ENCODE peak calls at places on chromosomes 12 and 14, in five cellular contexts. One of them, this sample, is unnamed.

GRCh38 chr12:94092516-94093241 is 55.7 kb upstream of the PLXNC1 start:
- DNase-seq in neuronal stem cell: no peak
- DNase-seq in ovary: no peak
- DNase-seq in naive thymus-derived CD4-positive, alpha-beta T cell: no peak
- DNase-seq in CD8-positive, alpha-beta memory T cell: no peak
- DNase-seq in this sample: peak; percentile 96

GRCh38 chr12:3231399-3231876 is 154.3 kb downstream of the TSPAN9 start:
- DNase-seq in neuronal stem cell: peak; percentile 48
- DNase-seq in ovary: peak; percentile 63
- DNase-seq in naive thymus-derived CD4-positive, alpha-beta T cell: no peak
- DNase-seq in CD8-positive, alpha-beta memory T cell: no peak
- DNase-seq in this sample: peak; percentile 48

GRCh38 chr12:111160350-111161142 is 208.3 kb downstream of the PHETA1 start:
- DNase-seq in neuronal stem cell: no peak
- DNase-seq in ovary: no peak
- DNase-seq in naive thymus-derived CD4-positive, alpha-beta T cell: no peak
- DNase-seq in CD8-positive, alpha-beta memory T cell: no peak
- DNase-seq in this sample: no peak

GRCh38 chr14:33515899-33516298 is 435.0 kb downstream of the EGLN3 start:
- DNase-seq in neuronal stem cell: no peak
- DNase-seq in ovary: no peak
- DNase-seq in naive thymus-derived CD4-positive, alpha-beta T cell: no peak
- DNase-seq in CD8-positive, alpha-beta memory T cell: no peak
- DNase-seq in this sample: no peak

GRCh38 chr14:68549966-68550705 is 242.7 kb downstream of the ZFP36L1 start:
- DNase-seq in neuronal stem cell: no peak
- DNase-seq in ovary: no peak
- DNase-seq in naive thymus-derived CD4-positive, alpha-beta T cell: no peak
- DNase-seq in CD8-positive, alpha-beta memory T cell: no peak
- DNase-seq in this sample: peak; percentile 53

GRCh38 chr12:49868952-49869815 is 26.3 kb upstream of the BCDIN3D start:
- DNase-seq in neuronal stem cell: no peak
- DNase-seq in ovary: peak; percentile 95
- DNase-seq in naive thymus-derived CD4-positive, alpha-beta T cell: no peak
- DNase-seq in CD8-positive, alpha-beta memory T cell: no peak
- DNase-seq in this sample: peak; percentile 100

GRCh38 chr12:96061864-96062453 is 26.6 kb upstream of the LTA4H start:
- DNase-seq in neuronal stem cell: peak; percentile 63
- DNase-seq in ovary: peak; percentile 72
- DNase-seq in naive thymus-derived CD4-positive, alpha-beta T cell: peak; percentile 67
- DNase-seq in CD8-positive, alpha-beta memory T cell: peak; percentile 54
- DNase-seq in this sample: peak; percentile 77

GRCh38 chr12:45494279-45494678 is 235.2 kb upstream of the ARID2 start:
- DNase-seq in neuronal stem cell: no peak
- DNase-seq in ovary: no peak
- DNase-seq in naive thymus-derived CD4-positive, alpha-beta T cell: no peak
- DNase-seq in CD8-positive, alpha-beta memory T cell: no peak
- DNase-seq in this sample: no peak

GRCh38 chr14:21840765-21841164 is 167.1 kb upstream of the OR4E1 start:
- DNase-seq in neuronal stem cell: no peak
- DNase-seq in ovary: no peak
- DNase-seq in naive thymus-derived CD4-positive, alpha-beta T cell: peak; percentile 39
- DNase-seq in CD8-positive, alpha-beta memory T cell: no peak
- DNase-seq in this sample: no peak

GRCh38 chr12:127383281-127383680 is 883.7 kb upstream of the TMEM132C start:
- DNase-seq in neuronal stem cell: no peak
- DNase-seq in ovary: no peak
- DNase-seq in naive thymus-derived CD4-positive, alpha-beta T cell: no peak
- DNase-seq in CD8-positive, alpha-beta memory T cell: no peak
- DNase-seq in this sample: no peak

GRCh38 chr12:91613223-91613779 is 430.7 kb upstream of the DCN start:
- DNase-seq in neuronal stem cell: no peak
- DNase-seq in ovary: no peak
- DNase-seq in naive thymus-derived CD4-positive, alpha-beta T cell: no peak
- DNase-seq in CD8-positive, alpha-beta memory T cell: no peak
- DNase-seq in this sample: no peak

GRCh38 chr12:93514853-93515252 is 47.5 kb downstream of the MRPL42 start:
- DNase-seq in neuronal stem cell: no peak
- DNase-seq in ovary: no peak
- DNase-seq in naive thymus-derived CD4-positive, alpha-beta T cell: no peak
- DNase-seq in CD8-positive, alpha-beta memory T cell: no peak
- DNase-seq in this sample: peak; percentile 52

GRCh38 chr14:32590157-32590556 is 261.1 kb downstream of the AKAP6 start:
- DNase-seq in neuronal stem cell: no peak
- DNase-seq in ovary: no peak
- DNase-seq in naive thymus-derived CD4-positive, alpha-beta T cell: no peak
- DNase-seq in CD8-positive, alpha-beta memory T cell: no peak
- DNase-seq in this sample: no peak

GRCh38 chr14:64147126-64147790 is 146.9 kb downstream of the ESR2 start:
- DNase-seq in neuronal stem cell: no peak
- DNase-seq in ovary: peak; percentile 55
- DNase-seq in naive thymus-derived CD4-positive, alpha-beta T cell: no peak
- DNase-seq in CD8-positive, alpha-beta memory T cell: no peak
- DNase-seq in this sample: peak; percentile 32

GRCh38 chr12:47868041-47868440 is 36.8 kb downstream of the VDR start:
- DNase-seq in neuronal stem cell: no peak
- DNase-seq in ovary: no peak
- DNase-seq in naive thymus-derived CD4-positive, alpha-beta T cell: no peak
- DNase-seq in CD8-positive, alpha-beta memory T cell: no peak
- DNase-seq in this sample: no peak

GRCh38 chr14:21723431-21724045 is 49.9 kb upstream of the OR4E1 start:
- DNase-seq in neuronal stem cell: peak; percentile 48
- DNase-seq in ovary: no peak
- DNase-seq in naive thymus-derived CD4-positive, alpha-beta T cell: peak; percentile 35
- DNase-seq in CD8-positive, alpha-beta memory T cell: peak; percentile 25
- DNase-seq in this sample: peak; percentile 81

GRCh38 chr14:21268612-21269251 is 510 bp downstream of the HNRNPC start:
- DNase-seq in neuronal stem cell: peak; percentile 32
- DNase-seq in ovary: no peak
- DNase-seq in naive thymus-derived CD4-positive, alpha-beta T cell: peak; percentile 52
- DNase-seq in CD8-positive, alpha-beta memory T cell: no peak
- DNase-seq in this sample: peak; percentile 78

GRCh38 chr12:62044450-62044849 is 215.8 kb upstream of the USP15 start:
- DNase-seq in neuronal stem cell: no peak
- DNase-seq in ovary: no peak
- DNase-seq in naive thymus-derived CD4-positive, alpha-beta T cell: no peak
- DNase-seq in CD8-positive, alpha-beta memory T cell: no peak
- DNase-seq in this sample: no peak

GRCh38 chr12:52615912-52616311 is 2.4 kb downstream of the KRT73 start:
- DNase-seq in neuronal stem cell: no peak
- DNase-seq in ovary: no peak
- DNase-seq in naive thymus-derived CD4-positive, alpha-beta T cell: no peak
- DNase-seq in CD8-positive, alpha-beta memory T cell: no peak
- DNase-seq in this sample: no peak

GRCh38 chr12:111748867-111749266 is 17.9 kb upstream of the ALDH2 start:
- DNase-seq in neuronal stem cell: no peak
- DNase-seq in ovary: no peak
- DNase-seq in naive thymus-derived CD4-positive, alpha-beta T cell: no peak
- DNase-seq in CD8-positive, alpha-beta memory T cell: no peak
- DNase-seq in this sample: no peak

GRCh38 chr12:69266045-69266635 is 26.8 kb downstream of the CPSF6 start:
- DNase-seq in neuronal stem cell: no peak
- DNase-seq in ovary: no peak
- DNase-seq in naive thymus-derived CD4-positive, alpha-beta T cell: no peak
- DNase-seq in CD8-positive, alpha-beta memory T cell: no peak
- DNase-seq in this sample: no peak

GRCh38 chr12:10771132-10771733 is 31.2 kb downstream of the TAS2R7 start:
- DNase-seq in neuronal stem cell: peak; percentile 4
- DNase-seq in ovary: no peak
- DNase-seq in naive thymus-derived CD4-positive, alpha-beta T cell: peak; percentile 29
- DNase-seq in CD8-positive, alpha-beta memory T cell: no peak
- DNase-seq in this sample: peak; percentile 64

GRCh38 chr14:27372771-27373170 is 774.9 kb upstream of the NOVA1 start:
- DNase-seq in neuronal stem cell: no peak
- DNase-seq in ovary: no peak
- DNase-seq in naive thymus-derived CD4-positive, alpha-beta T cell: no peak
- DNase-seq in CD8-positive, alpha-beta memory T cell: no peak
- DNase-seq in this sample: no peak

GRCh38 chr12:11767029-11767724 is 117.7 kb downstream of the ETV6 start:
- DNase-seq in neuronal stem cell: no peak
- DNase-seq in ovary: no peak
- DNase-seq in naive thymus-derived CD4-positive, alpha-beta T cell: no peak
- DNase-seq in CD8-positive, alpha-beta memory T cell: no peak
- DNase-seq in this sample: no peak

GRCh38 chr12:123107926-123108681 is 42.8 kb downstream of the PITPNM2 start:
- DNase-seq in neuronal stem cell: no peak
- DNase-seq in ovary: no peak
- DNase-seq in naive thymus-derived CD4-positive, alpha-beta T cell: no peak
- DNase-seq in CD8-positive, alpha-beta memory T cell: no peak
- DNase-seq in this sample: no peak

GRCh38 chr12:76137611-76138010 is 53.1 kb upstream of the NAP1L1 start:
- DNase-seq in neuronal stem cell: no peak
- DNase-seq in ovary: no peak
- DNase-seq in naive thymus-derived CD4-positive, alpha-beta T cell: no peak
- DNase-seq in CD8-positive, alpha-beta memory T cell: no peak
- DNase-seq in this sample: peak; percentile 57

GRCh38 chr12:25677180-25677937 is 124.3 kb upstream of the LMNTD1 start:
- DNase-seq in neuronal stem cell: no peak
- DNase-seq in ovary: no peak
- DNase-seq in naive thymus-derived CD4-positive, alpha-beta T cell: no peak
- DNase-seq in CD8-positive, alpha-beta memory T cell: no peak
- DNase-seq in this sample: peak; percentile 43

GRCh38 chr12:96989916-96990315 is 82.9 kb downstream of the NEDD1 start:
- DNase-seq in neuronal stem cell: peak; percentile 57
- DNase-seq in ovary: no peak
- DNase-seq in naive thymus-derived CD4-positive, alpha-beta T cell: no peak
- DNase-seq in CD8-positive, alpha-beta memory T cell: no peak
- DNase-seq in this sample: peak; percentile 6

DNA sequence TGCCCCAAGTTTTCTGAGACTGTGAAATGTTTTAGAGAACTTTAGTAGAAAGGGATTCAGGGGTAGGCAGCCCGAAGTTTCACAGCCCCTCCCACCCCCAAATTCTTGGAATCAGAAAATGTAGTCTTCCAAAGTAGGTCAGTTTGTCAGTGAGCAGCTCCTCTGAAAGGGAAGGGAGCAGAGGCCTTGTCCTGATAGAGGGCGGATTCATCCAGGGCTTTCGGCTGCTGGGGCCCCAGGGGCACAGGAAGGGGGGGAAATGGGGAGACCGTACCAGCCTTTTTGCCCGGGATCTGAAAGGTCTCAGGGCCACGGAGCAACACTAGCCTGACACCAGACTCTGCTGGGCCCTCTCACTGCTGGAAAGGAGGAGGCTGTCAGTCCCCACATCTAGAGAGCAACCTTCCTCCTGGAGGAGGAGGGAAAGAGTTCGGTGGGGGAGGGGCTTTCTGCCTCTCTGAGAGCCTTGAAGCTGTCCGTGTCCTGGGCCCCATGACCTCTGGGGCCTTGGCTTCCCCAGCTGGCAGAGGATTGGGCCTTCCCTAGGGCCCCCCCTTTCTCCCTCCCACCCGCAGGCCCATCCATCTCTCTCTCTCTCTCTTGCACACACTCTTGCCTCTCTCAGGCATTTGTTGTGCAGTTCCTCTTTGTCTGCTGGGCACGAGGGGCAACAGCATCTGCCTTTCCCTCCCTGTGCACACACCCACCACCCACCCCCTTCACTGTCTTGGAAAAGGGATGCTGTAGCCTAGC is at the start of gene IKZF4:
- DNase-seq in neuronal stem cell: peak; percentile 76
- DNase-seq in ovary: peak; percentile 91
- DNase-seq in naive thymus-derived CD4-positive, alpha-beta T cell: no peak
- DNase-seq in CD8-positive, alpha-beta memory T cell: no peak
- DNase-seq in this sample: peak; percentile 92
- H3K4me3 ChIP-seq in neuronal stem cell: peak within 1 kb of the TSS; percentile 83
- H3K4me3 ChIP-seq in ovary: peak within 1 kb of the TSS; percentile 20
- H3K4me3 ChIP-seq in naive thymus-derived CD4-positive, alpha-beta T cell: peak within 1 kb of the TSS; percentile 41
- H3K4me3 ChIP-seq in CD8-positive, alpha-beta memory T cell: peak within 1 kb of the TSS; percentile 62
- H3K4me3 ChIP-seq in this sample: peak within 1 kb of the TSS; percentile 43

GRCh38 chr14:105845725-105846309 is 319.4 kb downstream of the TMEM121 start:
- DNase-seq in neuronal stem cell: no peak
- DNase-seq in ovary: peak; percentile 9
- DNase-seq in naive thymus-derived CD4-positive, alpha-beta T cell: no peak
- DNase-seq in CD8-positive, alpha-beta memory T cell: no peak
- DNase-seq in this sample: no peak
- H3K9me3 ChIP-seq in neuronal stem cell: no peaks in the 10 kb centered on the region
- H3K9me3 ChIP-seq in ovary: no peaks in the 10 kb centered on the region
- H3K9me3 ChIP-seq in naive thymus-derived CD4-positive, alpha-beta T cell: no peaks in the 10 kb centered on the region
- H3K9me3 ChIP-seq in CD8-positive, alpha-beta memory T cell: no peaks in the 10 kb centered on the region
- H3K9me3 ChIP-seq in this sample: no peaks in the 10 kb centered on the region

GRCh38 chr14:54572316-54572715 is 5.4 kb downstream of the SAMD4A start:
- DNase-seq in neuronal stem cell: no peak
- DNase-seq in ovary: no peak
- DNase-seq in naive thymus-derived CD4-positive, alpha-beta T cell: no peak
- DNase-seq in CD8-positive, alpha-beta memory T cell: no peak
- DNase-seq in this sample: peak; percentile 41

GRCh38 chr14:54570047-54570446 is 3.1 kb downstream of the SAMD4A start:
- DNase-seq in neuronal stem cell: no peak
- DNase-seq in ovary: no peak
- DNase-seq in naive thymus-derived CD4-positive, alpha-beta T cell: no peak
- DNase-seq in CD8-positive, alpha-beta memory T cell: no peak
- DNase-seq in this sample: no peak

GRCh38 chr14:54567634-54568561 is 970 bp downstream of the SAMD4A start:
- DNase-seq in neuronal stem cell: peak; percentile 44
- DNase-seq in ovary: peak; percentile 70
- DNase-seq in naive thymus-derived CD4-positive, alpha-beta T cell: peak; percentile 55
- DNase-seq in CD8-positive, alpha-beta memory T cell: peak; percentile 14
- DNase-seq in this sample: peak; percentile 71

GRCh38 chr14:54568821-54569591 is 2.1 kb downstream of the SAMD4A start:
- DNase-seq in neuronal stem cell: no peak
- DNase-seq in ovary: no peak
- DNase-seq in naive thymus-derived CD4-positive, alpha-beta T cell: no peak
- DNase-seq in CD8-positive, alpha-beta memory T cell: no peak
- DNase-seq in this sample: peak; percentile 85

DNA sequence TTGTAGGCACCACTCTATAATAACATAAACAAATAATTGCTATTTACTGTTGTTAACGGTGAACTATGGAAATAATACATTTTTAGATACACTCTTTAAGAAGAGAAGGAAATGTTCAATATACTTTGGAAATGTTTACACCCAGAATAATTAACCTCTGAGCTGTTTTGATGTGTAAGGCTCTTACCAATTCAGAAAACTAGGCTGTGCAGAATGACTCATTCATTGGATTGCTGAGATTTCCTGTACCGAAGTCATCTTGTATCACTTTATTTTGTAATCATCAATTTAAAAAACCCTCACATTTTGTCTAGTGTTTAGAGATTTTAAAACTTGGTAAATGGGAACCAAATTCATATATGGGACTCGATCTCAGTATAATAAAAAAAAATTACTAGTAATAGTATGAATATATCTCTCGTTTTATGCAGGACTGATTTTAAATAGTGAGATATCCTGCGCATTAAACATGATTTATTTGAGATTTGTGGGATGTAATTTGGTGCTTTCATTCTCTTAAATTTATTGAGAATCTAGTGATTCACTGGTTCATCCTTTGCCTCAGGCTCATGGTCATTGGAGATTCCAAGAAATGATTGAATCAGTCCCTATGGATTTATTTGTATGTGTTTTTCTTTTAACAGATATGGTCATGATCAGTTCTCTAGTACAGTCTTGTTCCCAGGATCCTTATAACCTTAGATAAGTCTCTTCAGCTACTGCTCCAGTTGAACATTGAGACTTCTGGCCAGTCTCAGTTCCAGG is 3.9 kb downstream of the SAMD4A start:
- DNase-seq in neuronal stem cell: no peak
- DNase-seq in ovary: no peak
- DNase-seq in naive thymus-derived CD4-positive, alpha-beta T cell: no peak
- DNase-seq in CD8-positive, alpha-beta memory T cell: no peak
- DNase-seq in this sample: peak; percentile 68
- H3K4me3 ChIP-seq in neuronal stem cell: no peak overlapping the region
- H3K4me3 ChIP-seq in ovary: no peak overlapping the region
- H3K4me3 ChIP-seq in naive thymus-derived CD4-positive, alpha-beta T cell: no peak overlapping the region
- H3K4me3 ChIP-seq in CD8-positive, alpha-beta memory T cell: no peak overlapping the region
- H3K4me3 ChIP-seq in this sample: peak overlapping the region; percentile 95

GRCh38 chr12:131444220-131445164 is 266.4 kb upstream of the SFSWAP start:
- DNase-seq in neuronal stem cell: no peak
- DNase-seq in ovary: no peak
- DNase-seq in naive thymus-derived CD4-positive, alpha-beta T cell: no peak
- DNase-seq in CD8-positive, alpha-beta memory T cell: no peak
- DNase-seq in this sample: no peak
- H3K9me3 ChIP-seq in neuronal stem cell: peaks cover 7% of the 10 kb centered on the region
- H3K9me3 ChIP-seq in ovary: no peaks in the 10 kb centered on the region
- H3K9me3 ChIP-seq in naive thymus-derived CD4-positive, alpha-beta T cell: no peaks in the 10 kb centered on the region
- H3K9me3 ChIP-seq in CD8-positive, alpha-beta memory T cell: no peaks in the 10 kb centered on the region
- H3K9me3 ChIP-seq in this sample: no peaks in the 10 kb centered on the region